ENCODE peak calls at places on chromosomes 6 and 20, in six cellular contexts. W is hepatocyte, C is A673, M is keratinocyte, G is PC-9, A is PC-3. F is an unnamed sample.

GRCh38 chr20:956330-956951 is 40.3 kb upstream of the ANGPT4 start:
- DNase-seq in W (peak; percentile 78), M (peak; percentile 19), A (peak; percentile 83), G (peak; percentile 74), C (peak; percentile 75), F (peak; percentile 77)

GRCh38 chr6:21522773-21523490 is 70.6 kb upstream of the SOX4 start:
- DNase-seq in G (no peak), C (peak; percentile 35), W (no peak), A (peak; percentile 30), M (no peak), F (no peak)

GRCh38 chr20:58583141-58583540 is 67.9 kb upstream of the APCDD1L start:
- DNase-seq in M (no peak), W (no peak), G (no peak), A (peak; percentile 21), C (no peak), F (no peak)

GRCh38 chr6:151044465-151045441 is 179.3 kb downstream of the MTHFD1L start:
- DNase-seq in W (peak; percentile 75), A (peak; percentile 93), G (peak; percentile 87), M (no peak), C (peak; percentile 93), F (no peak)

GRCh38 chr6:150730801-150731445 is 131.2 kb downstream of the PLEKHG1 start:
- DNase-seq in G (no peak), A (no peak), C (no peak), W (no peak), M (no peak), F (no peak)

GRCh38 chr20:14568701-14569100 is 231.3 kb upstream of the FLRT3 start:
- DNase-seq in C (no peak), A (no peak), G (no peak), M (no peak), W (no peak), F (no peak)

GRCh38 chr6:45115696-45116095 is 212.4 kb upstream of the RUNX2 start:
- DNase-seq in M (no peak), G (no peak), W (no peak), C (no peak), A (peak; percentile 4), F (no peak)

GRCh38 chr20:59560588-59561227 is 43.6 kb upstream of the PHACTR3 start:
- DNase-seq in A (peak; percentile 42), G (no peak), C (peak; percentile 50), M (no peak), W (peak; percentile 48), F (no peak)

GRCh38 chr6:89723046-89723445 is 84.5 kb upstream of the LYRM2 start:
- DNase-seq in C (no peak), M (no peak), W (no peak), A (no peak), G (no peak), F (no peak)

DNA sequence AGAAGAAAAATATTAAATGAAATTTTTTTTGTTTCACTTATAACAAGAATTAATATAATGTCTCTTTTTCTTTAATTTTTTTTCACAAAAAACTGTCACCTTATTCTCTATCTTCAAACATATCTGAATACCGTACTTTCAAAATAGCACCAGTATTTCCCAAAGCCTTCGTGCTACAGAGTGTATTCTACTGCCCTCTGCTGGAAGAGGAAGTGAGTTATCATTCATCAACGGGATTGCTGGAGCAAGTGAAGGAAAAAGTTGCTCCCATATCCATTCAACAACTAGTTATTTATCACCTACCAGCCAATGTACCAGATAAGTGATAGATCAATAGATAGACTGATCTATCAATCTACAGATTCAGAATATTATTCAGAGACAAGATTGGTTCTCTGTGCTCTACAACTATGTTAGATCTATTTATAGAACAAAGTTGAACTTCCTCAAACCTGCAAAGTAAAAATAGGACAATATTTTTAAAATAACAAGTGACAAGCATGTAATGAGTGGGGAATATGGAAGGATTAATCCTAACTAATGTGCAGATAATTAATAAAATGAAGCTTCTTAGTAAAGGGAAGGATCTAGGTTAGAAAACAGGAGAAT is 26.7 kb upstream of the TFAP2B start:
- DNase-seq in W (peak; percentile 78), M (no peak), C (peak; percentile 69), G (peak; percentile 1), A (peak; percentile 74), F (peak; percentile 19)
- TF ChIP-seq EZH2 in W (no peak), M (no peak), C (no peak), G (no peak), A (no peak), F (no peak)

GRCh38 chr20:64049887-64050260 is 435 bp upstream of the SOX18 start:
- DNase-seq in G (no peak), A (no peak), C (peak; percentile 54), W (no peak), M (no peak), F (no peak)

GRCh38 chr20:64049060-64049886 is at the start of gene SOX18:
- DNase-seq in C (peak; percentile 62), A (peak; percentile 31), G (peak; percentile 51), W (peak; percentile 69), M (no peak), F (no peak)

GRCh38 chr20:64048402-64049044 is 916 bp downstream of the SOX18 start:
- DNase-seq in W (no peak), G (no peak), C (no peak), A (no peak), M (no peak), F (no peak)

GRCh38 chr20:64047046-64047389 is 2.4 kb downstream of the SOX18 start:
- DNase-seq in G (no peak), C (no peak), A (no peak), M (no peak), W (no peak), F (no peak)

GRCh38 chr20:64047968-64048401 is 1.5 kb downstream of the SOX18 start:
- DNase-seq in W (no peak), G (no peak), C (no peak), M (no peak), A (no peak), F (no peak)
- TF ChIP-seq EZH2 in W (peak; percentile 84), G (no peak), C (no peak), M (peak; percentile 80), A (no peak), F (no peak)

GRCh38 chr6:10390495-10391298 is 24.2 kb downstream of the TFAP2A start:
- DNase-seq in M (no peak), A (no peak), C (no peak), W (no peak), G (no peak), F (no peak)
- TF ChIP-seq EZH2 in M (no peak), A (no peak), C (no peak), W (peak; percentile 95), G (no peak), F (no peak)

DNA sequence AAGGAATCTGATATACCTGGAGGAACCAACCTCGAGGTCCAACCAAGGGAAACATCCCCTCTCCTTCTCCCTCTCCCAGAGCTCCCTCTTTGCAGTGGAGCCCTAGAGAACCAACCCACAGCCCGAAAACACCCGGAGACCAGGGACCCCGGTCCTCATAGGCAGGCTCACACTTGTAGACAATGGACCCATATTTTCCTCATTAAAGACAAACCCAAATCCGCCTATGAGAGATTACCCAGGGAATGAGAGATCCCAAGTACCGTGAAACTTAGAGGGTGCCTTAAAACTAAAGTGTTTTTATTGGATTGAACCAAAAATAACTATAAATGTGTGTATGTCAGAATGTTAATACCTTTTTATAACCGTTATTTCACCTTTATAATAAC is 9.6 kb upstream of the FOXF2 start:
- DNase-seq in M (no peak), A (no peak), C (no peak), G (no peak), W (no peak), F (no peak)
- TF ChIP-seq EZH2 in M (peak; percentile 64), A (no peak), C (no peak), G (no peak), W (no peak), F (no peak)

GRCh38 chr20:62434098-62434497 is 6.8 kb upstream of the RBBP8NL start:
- DNase-seq in C (no peak), M (no peak), A (no peak), W (no peak), G (no peak), F (no peak)
- TF ChIP-seq EZH2 in C (no peak), M (no peak), A (no peak), W (no peak), G (no peak), F (no peak)

GRCh38 chr20:23049201-23049932 is at the start of gene THBD:
- DNase-seq in C (no peak), W (peak; percentile 84), G (peak; percentile 67), M (peak; percentile 35), A (peak; percentile 73), F (no peak)

GRCh38 chr20:23049933-23050838 is 714 bp upstream of the THBD start:
- DNase-seq in W (peak; percentile 62), A (peak; percentile 44), G (peak; percentile 51), M (no peak), C (no peak), F (no peak)

GRCh38 chr20:23047001-23047737 is 2.3 kb downstream of the THBD start:
- DNase-seq in C (no peak), M (no peak), A (peak; percentile 55), G (no peak), W (no peak), F (no peak)

GRCh38 chr20:23047738-23048214 is 1.7 kb downstream of the THBD start:
- DNase-seq in G (peak; percentile 32), W (no peak), M (no peak), C (no peak), A (no peak), F (no peak)

DNA sequence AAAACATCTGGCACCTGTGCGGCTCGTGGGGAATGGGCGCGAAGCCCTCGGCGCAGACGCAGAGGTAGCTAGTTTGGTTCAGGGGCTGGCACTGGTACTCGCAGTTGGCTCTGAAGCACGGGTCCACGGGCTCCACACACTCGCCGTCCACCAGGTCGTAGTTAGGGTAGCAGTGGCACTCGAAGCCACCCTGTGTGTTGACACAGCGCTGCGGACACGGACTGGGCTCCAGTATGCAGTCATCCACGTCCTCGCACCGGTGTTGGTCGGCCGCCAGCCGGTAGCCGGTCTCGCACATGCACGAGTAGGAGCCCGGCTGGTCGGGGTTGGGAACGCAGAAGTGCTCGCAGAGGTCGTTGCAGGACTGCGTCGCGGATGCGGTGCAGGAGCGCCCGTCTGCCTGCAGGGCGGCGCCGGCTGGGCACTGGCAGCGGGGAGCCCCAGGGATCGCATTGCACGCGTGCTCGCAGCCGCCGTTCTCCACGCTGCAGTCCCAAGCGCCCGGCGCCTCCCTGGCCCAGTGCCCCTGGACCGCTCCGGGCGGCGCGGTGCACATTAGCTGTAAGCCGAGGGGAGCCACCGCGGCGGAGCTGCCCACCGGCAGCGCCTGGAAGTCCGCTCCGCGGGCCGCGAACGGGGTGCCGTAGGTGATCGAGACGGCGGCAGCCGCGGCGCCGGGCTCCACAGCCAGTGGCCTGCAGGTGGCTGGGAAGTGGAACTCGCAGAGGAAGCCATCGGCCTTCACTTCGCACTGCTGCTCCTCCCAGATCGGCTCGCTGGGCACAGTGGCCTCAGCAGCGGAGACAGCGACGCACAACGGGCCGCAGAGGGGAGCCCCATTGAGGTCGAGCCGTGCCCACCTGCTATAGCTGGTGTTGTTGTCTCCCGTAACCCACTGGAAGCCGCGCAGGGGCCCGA is 930 bp downstream of the THBD start:
- DNase-seq in G (peak; percentile 52), M (no peak), A (peak; percentile 55), W (peak; percentile 76), C (peak; percentile 11), F (no peak)
- TF ChIP-seq EZH2 in G (no peak), M (no peak), A (no peak), W (no peak), C (no peak), F (no peak)

GRCh38 chr20:21713901-21714296 is 8.4 kb downstream of the PAX1 start:
- DNase-seq in M (no peak), C (no peak), A (no peak), W (no peak), G (no peak), F (no peak)
- TF ChIP-seq EZH2 in M (no peak), C (no peak), A (no peak), W (no peak), G (no peak), F (no peak)